ENCODE peak calls at places on chromosomes 2 and 18, in eight cellular contexts. One of them, this sample, is unnamed.

GRCh38 chr2:67612576-67612981 is 215.4 kb downstream of the ETAA1 start:
- DNase-seq in HAP-1: no peak
- DNase-seq in effector memory CD4-positive, alpha-beta T cell: no peak
- DNase-seq in fibroblast of villous mesenchyme: peak
- DNase-seq in psoas muscle: no peak
- DNase-seq in H1: no peak
- DNase-seq in astrocyte: no peak
- DNase-seq in mesendoderm: no peak
- DNase-seq in this sample: no peak

GRCh38 chr18:75802681-75803080 is 375.2 kb upstream of the SMIM21 start:
- DNase-seq in psoas muscle: no peak
- DNase-seq in mesendoderm: no peak
- DNase-seq in effector memory CD4-positive, alpha-beta T cell: no peak
- DNase-seq in H1: no peak
- DNase-seq in fibroblast of villous mesenchyme: no peak
- DNase-seq in astrocyte: no peak
- DNase-seq in HAP-1: no peak
- DNase-seq in this sample: no peak

GRCh38 chr2:81007104-81007503 is 702.6 kb upstream of the LRRTM1 start:
- DNase-seq in astrocyte: no peak
- DNase-seq in fibroblast of villous mesenchyme: no peak
- DNase-seq in effector memory CD4-positive, alpha-beta T cell: no peak
- DNase-seq in mesendoderm: peak
- DNase-seq in HAP-1: no peak
- DNase-seq in psoas muscle: no peak
- DNase-seq in H1: no peak
- DNase-seq in this sample: no peak

GRCh38 chr18:68725341-68725740 is 10.4 kb upstream of the TMX3 start:
- DNase-seq in astrocyte: peak
- DNase-seq in effector memory CD4-positive, alpha-beta T cell: no peak
- DNase-seq in H1: no peak
- DNase-seq in psoas muscle: no peak
- DNase-seq in fibroblast of villous mesenchyme: no peak
- DNase-seq in HAP-1: no peak
- DNase-seq in mesendoderm: no peak
- DNase-seq in this sample: no peak

GRCh38 chr2:149094217-149095015 is 55.9 kb downstream of the LYPD6B start:
- DNase-seq in fibroblast of villous mesenchyme: peak
- DNase-seq in psoas muscle: no peak
- DNase-seq in H1: no peak
- DNase-seq in HAP-1: no peak
- DNase-seq in effector memory CD4-positive, alpha-beta T cell: no peak
- DNase-seq in astrocyte: peak
- DNase-seq in mesendoderm: peak
- DNase-seq in this sample: no peak

GRCh38 chr2:57696016-57696415 is 350.6 kb upstream of the VRK2 start:
- DNase-seq in HAP-1: peak
- DNase-seq in H1: no peak
- DNase-seq in effector memory CD4-positive, alpha-beta T cell: no peak
- DNase-seq in mesendoderm: peak
- DNase-seq in astrocyte: no peak
- DNase-seq in fibroblast of villous mesenchyme: peak
- DNase-seq in psoas muscle: no peak
- DNase-seq in this sample: peak

GRCh38 chr18:10928971-10929373 is 220.4 kb downstream of the PIEZO2 start:
- DNase-seq in HAP-1: no peak
- DNase-seq in fibroblast of villous mesenchyme: peak
- DNase-seq in mesendoderm: no peak
- DNase-seq in effector memory CD4-positive, alpha-beta T cell: no peak
- DNase-seq in psoas muscle: no peak
- DNase-seq in H1: no peak
- DNase-seq in astrocyte: peak
- DNase-seq in this sample: no peak

GRCh38 chr18:13309031-13309430 is 90.5 kb downstream of the LDLRAD4 start:
- DNase-seq in effector memory CD4-positive, alpha-beta T cell: no peak
- DNase-seq in mesendoderm: no peak
- DNase-seq in HAP-1: no peak
- DNase-seq in psoas muscle: no peak
- DNase-seq in astrocyte: no peak
- DNase-seq in H1: no peak
- DNase-seq in fibroblast of villous mesenchyme: no peak
- DNase-seq in this sample: no peak

GRCh38 chr18:57727952-57728807 is 74.9 kb downstream of the ATP8B1 start:
- DNase-seq in psoas muscle: no peak
- DNase-seq in HAP-1: no peak
- DNase-seq in H1: no peak
- DNase-seq in effector memory CD4-positive, alpha-beta T cell: no peak
- DNase-seq in astrocyte: peak
- DNase-seq in mesendoderm: no peak
- DNase-seq in fibroblast of villous mesenchyme: peak
- DNase-seq in this sample: no peak

GRCh38 chr2:120388222-120389035 is 42.5 kb downstream of the INHBB start:
- DNase-seq in effector memory CD4-positive, alpha-beta T cell: no peak
- DNase-seq in astrocyte: no peak
- DNase-seq in H1: no peak
- DNase-seq in psoas muscle: no peak
- DNase-seq in mesendoderm: no peak
- DNase-seq in HAP-1: peak
- DNase-seq in fibroblast of villous mesenchyme: no peak
- DNase-seq in this sample: no peak

GRCh38 chr2:129866391-129866790 is 113.1 kb upstream of the RAB6C start:
- DNase-seq in fibroblast of villous mesenchyme: no peak
- DNase-seq in astrocyte: no peak
- DNase-seq in H1: no peak
- DNase-seq in psoas muscle: no peak
- DNase-seq in effector memory CD4-positive, alpha-beta T cell: no peak
- DNase-seq in mesendoderm: no peak
- DNase-seq in HAP-1: no peak
- DNase-seq in this sample: no peak

GRCh38 chr2:102350118-102350793 is 5.3 kb upstream of the IL18R1 start:
- DNase-seq in mesendoderm: peak
- DNase-seq in fibroblast of villous mesenchyme: no peak
- DNase-seq in effector memory CD4-positive, alpha-beta T cell: no peak
- DNase-seq in H1: no peak
- DNase-seq in astrocyte: no peak
- DNase-seq in HAP-1: no peak
- DNase-seq in psoas muscle: no peak
- DNase-seq in this sample: no peak

GRCh38 chr18:1261054-1261453 is 356.4 kb downstream of the ADCYAP1 start:
- DNase-seq in psoas muscle: no peak
- DNase-seq in HAP-1: no peak
- DNase-seq in mesendoderm: no peak
- DNase-seq in effector memory CD4-positive, alpha-beta T cell: no peak
- DNase-seq in astrocyte: no peak
- DNase-seq in fibroblast of villous mesenchyme: no peak
- DNase-seq in H1: no peak
- DNase-seq in this sample: no peak
- H3K4me3 ChIP-seq in psoas muscle: no peak
- H3K4me3 ChIP-seq in HAP-1: no peak
- H3K4me3 ChIP-seq in mesendoderm: no peak
- H3K4me3 ChIP-seq in effector memory CD4-positive, alpha-beta T cell: no peak
- H3K4me3 ChIP-seq in astrocyte: no peak
- H3K4me3 ChIP-seq in fibroblast of villous mesenchyme: no peak
- H3K4me3 ChIP-seq in H1: no peak
- H3K4me3 ChIP-seq in this sample: no peak

GRCh38 chr2:85755122-85756027 is 1.6 kb downstream of the ATOH8 start:
- DNase-seq in psoas muscle: peak
- DNase-seq in mesendoderm: no peak
- DNase-seq in effector memory CD4-positive, alpha-beta T cell: no peak
- DNase-seq in fibroblast of villous mesenchyme: peak
- DNase-seq in H1: no peak
- DNase-seq in HAP-1: no peak
- DNase-seq in astrocyte: no peak
- DNase-seq in this sample: no peak

GRCh38 chr2:85754313-85755095 is 713 bp downstream of the ATOH8 start:
- DNase-seq in fibroblast of villous mesenchyme: peak
- DNase-seq in mesendoderm: peak
- DNase-seq in astrocyte: peak
- DNase-seq in effector memory CD4-positive, alpha-beta T cell: peak
- DNase-seq in psoas muscle: peak
- DNase-seq in HAP-1: peak
- DNase-seq in H1: no peak
- DNase-seq in this sample: peak

GRCh38 chr2:85757860-85758259 is 4.1 kb downstream of the ATOH8 start:
- DNase-seq in psoas muscle: no peak
- DNase-seq in astrocyte: no peak
- DNase-seq in HAP-1: no peak
- DNase-seq in H1: no peak
- DNase-seq in mesendoderm: no peak
- DNase-seq in effector memory CD4-positive, alpha-beta T cell: no peak
- DNase-seq in fibroblast of villous mesenchyme: no peak
- DNase-seq in this sample: no peak

GRCh38 chr2:85756822-85757435 is 3.1 kb downstream of the ATOH8 start:
- DNase-seq in HAP-1: no peak
- DNase-seq in fibroblast of villous mesenchyme: no peak
- DNase-seq in psoas muscle: peak
- DNase-seq in astrocyte: no peak
- DNase-seq in mesendoderm: no peak
- DNase-seq in H1: no peak
- DNase-seq in effector memory CD4-positive, alpha-beta T cell: no peak
- DNase-seq in this sample: no peak

DNA sequence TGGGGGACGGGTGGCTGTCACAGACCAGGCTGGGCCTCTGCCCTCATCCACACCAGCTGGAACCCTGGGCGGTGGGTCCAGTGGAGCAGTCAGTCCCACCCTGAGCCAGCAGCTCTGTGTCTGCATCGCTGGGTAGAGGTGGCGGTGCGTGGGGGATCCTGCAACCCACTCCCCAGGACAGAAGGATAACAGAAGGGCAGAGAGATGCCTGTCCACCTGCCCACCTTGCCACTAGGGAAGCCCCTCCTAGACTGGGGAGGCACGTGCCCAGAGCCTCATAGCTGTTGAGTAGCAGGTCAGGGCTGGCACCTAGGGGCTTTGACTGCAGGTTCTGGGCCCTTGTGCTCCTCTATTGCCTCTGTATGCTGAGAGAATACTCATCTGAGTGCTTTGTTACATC is 2.4 kb downstream of the ATOH8 start:
- DNase-seq in HAP-1: no peak
- DNase-seq in astrocyte: no peak
- DNase-seq in mesendoderm: no peak
- DNase-seq in fibroblast of villous mesenchyme: no peak
- DNase-seq in effector memory CD4-positive, alpha-beta T cell: no peak
- DNase-seq in H1: no peak
- DNase-seq in psoas muscle: peak
- DNase-seq in this sample: no peak
- H3K4me3 ChIP-seq in HAP-1: no peak
- H3K4me3 ChIP-seq in astrocyte: no peak
- H3K4me3 ChIP-seq in mesendoderm: no peak
- H3K4me3 ChIP-seq in fibroblast of villous mesenchyme: peak
- H3K4me3 ChIP-seq in effector memory CD4-positive, alpha-beta T cell: no peak
- H3K4me3 ChIP-seq in H1: no peak
- H3K4me3 ChIP-seq in psoas muscle: peak
- H3K4me3 ChIP-seq in this sample: no peak

GRCh38 chr2:191637182-191638078 is 40.5 kb upstream of the NABP1 start:
- DNase-seq in astrocyte: peak
- DNase-seq in effector memory CD4-positive, alpha-beta T cell: no peak
- DNase-seq in HAP-1: no peak
- DNase-seq in psoas muscle: no peak
- DNase-seq in H1: no peak
- DNase-seq in fibroblast of villous mesenchyme: peak
- DNase-seq in mesendoderm: peak
- DNase-seq in this sample: no peak
- H3K4me3 ChIP-seq in astrocyte: peak
- H3K4me3 ChIP-seq in effector memory CD4-positive, alpha-beta T cell: peak
- H3K4me3 ChIP-seq in HAP-1: no peak
- H3K4me3 ChIP-seq in psoas muscle: no peak
- H3K4me3 ChIP-seq in H1: no peak
- H3K4me3 ChIP-seq in fibroblast of villous mesenchyme: no peak
- H3K4me3 ChIP-seq in mesendoderm: no peak
- H3K4me3 ChIP-seq in this sample: no peak

GRCh38 chr2:197803033-197803444 is 1.4 kb upstream of the PLCL1 start:
- DNase-seq in astrocyte: peak
- DNase-seq in effector memory CD4-positive, alpha-beta T cell: no peak
- DNase-seq in psoas muscle: no peak
- DNase-seq in HAP-1: peak
- DNase-seq in mesendoderm: peak
- DNase-seq in fibroblast of villous mesenchyme: peak
- DNase-seq in H1: no peak
- DNase-seq in this sample: peak

GRCh38 chr2:197806317-197806633 is 1.9 kb downstream of the PLCL1 start:
- DNase-seq in H1: no peak
- DNase-seq in fibroblast of villous mesenchyme: no peak
- DNase-seq in psoas muscle: no peak
- DNase-seq in effector memory CD4-positive, alpha-beta T cell: no peak
- DNase-seq in HAP-1: no peak
- DNase-seq in astrocyte: no peak
- DNase-seq in mesendoderm: no peak
- DNase-seq in this sample: no peak

GRCh38 chr2:197804758-197805597 is 585 bp downstream of the PLCL1 start:
- DNase-seq in HAP-1: peak
- DNase-seq in effector memory CD4-positive, alpha-beta T cell: no peak
- DNase-seq in fibroblast of villous mesenchyme: peak
- DNase-seq in astrocyte: no peak
- DNase-seq in psoas muscle: peak
- DNase-seq in H1: no peak
- DNase-seq in mesendoderm: no peak
- DNase-seq in this sample: peak

GRCh38 chr2:197804049-197804757 is at the start of gene PLCL1:
- DNase-seq in mesendoderm: peak
- DNase-seq in H1: peak
- DNase-seq in effector memory CD4-positive, alpha-beta T cell: peak
- DNase-seq in astrocyte: peak
- DNase-seq in HAP-1: peak
- DNase-seq in fibroblast of villous mesenchyme: peak
- DNase-seq in psoas muscle: peak
- DNase-seq in this sample: peak

DNA sequence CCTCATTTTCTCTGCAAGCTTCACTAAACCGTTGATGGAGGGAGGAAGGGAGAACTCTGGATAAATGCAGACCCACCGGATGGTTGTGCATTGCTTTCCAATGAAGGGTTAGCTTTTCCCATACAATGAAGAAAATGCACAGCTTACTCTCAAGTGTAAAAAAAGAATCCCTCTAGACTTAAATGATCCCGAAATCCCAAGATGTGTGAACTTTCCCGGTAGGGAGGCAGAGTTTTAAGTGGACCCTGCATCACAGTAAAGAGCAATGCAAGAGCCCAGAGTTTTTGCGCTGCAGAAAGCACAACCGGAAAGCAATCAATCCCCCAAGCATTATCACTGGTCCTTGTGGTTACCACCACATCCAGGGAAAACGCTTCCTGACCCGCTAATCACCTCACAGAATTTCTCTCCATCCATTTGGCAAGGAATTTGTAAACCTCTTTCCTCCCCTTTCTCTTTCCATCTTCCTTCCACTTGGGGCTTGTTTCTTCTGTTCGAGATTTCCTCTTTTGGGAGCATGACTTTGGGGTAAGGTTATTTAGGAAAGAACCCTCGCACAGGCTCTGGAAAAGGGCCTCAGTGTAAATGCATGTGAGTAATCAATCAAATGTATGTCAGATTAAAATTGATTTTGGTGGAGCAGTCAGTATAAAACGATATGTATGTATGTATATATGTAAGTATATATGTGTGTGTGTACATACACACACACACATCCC is 1.4 kb downstream of the PLCL1 start:
- DNase-seq in psoas muscle: no peak
- DNase-seq in H1: no peak
- DNase-seq in mesendoderm: no peak
- DNase-seq in HAP-1: no peak
- DNase-seq in astrocyte: no peak
- DNase-seq in fibroblast of villous mesenchyme: no peak
- DNase-seq in effector memory CD4-positive, alpha-beta T cell: no peak
- DNase-seq in this sample: no peak
- H3K4me3 ChIP-seq in psoas muscle: peak
- H3K4me3 ChIP-seq in H1: no peak
- H3K4me3 ChIP-seq in mesendoderm: no peak
- H3K4me3 ChIP-seq in HAP-1: no peak
- H3K4me3 ChIP-seq in astrocyte: peak
- H3K4me3 ChIP-seq in fibroblast of villous mesenchyme: peak
- H3K4me3 ChIP-seq in effector memory CD4-positive, alpha-beta T cell: peak
- H3K4me3 ChIP-seq in this sample: peak